ENCODE peak calls at places on chromosome X, in four cellular contexts. F is adrenal gland, I is thoracic aorta, E is PC-3. W is an unnamed sample.

GRCh38 chrX:154325541-154325940 is 29.9 kb downstream of the TKTL1 start:
- DNase-seq in I (no peak), E (no peak), F (no peak), W (no peak)

GRCh38 chrX:33434256-33435092 is 223.1 kb upstream of the DMD start:
- DNase-seq in E (peak; percentile 66), F (peak; percentile 31), I (peak; percentile 3), W (peak; percentile 59)

GRCh38 chrX:38651625-38652601 is 90.6 kb downstream of the TSPAN7 start:
- DNase-seq in I (no peak), F (no peak), E (no peak), W (no peak)

GRCh38 chrX:51361251-51361650 is 28.6 kb downstream of the NUDT10 start:
- DNase-seq in F (no peak), E (no peak), I (no peak), W (no peak)

GRCh38 chrX:151801980-151802379 is 67.4 kb downstream of the CNGA2 start:
- DNase-seq in F (no peak), I (no peak), E (no peak), W (no peak)

GRCh38 chrX:19017271-19017670 is 33.4 kb upstream of the PHKA2 start:
- DNase-seq in I (no peak), F (no peak), E (peak; percentile 63), W (peak; percentile 20)

GRCh38 chrX:80021611-80022010 is 7.1 kb downstream of the TBX22 start:
- DNase-seq in I (no peak), E (no peak), F (no peak), W (no peak)

GRCh38 chrX:46599051-46599560 is 25.5 kb downstream of the CHST7 start:
- DNase-seq in I (no peak), F (no peak), E (peak; percentile 20), W (no peak)

GRCh38 chrX:9429767-9430166 is 35.1 kb upstream of the TBL1X start:
- DNase-seq in I (no peak), F (peak; percentile 69), E (no peak), W (no peak)

GRCh38 chrX:24080670-24081069 is 25.9 kb downstream of the EIF2S3 start:
- DNase-seq in E (no peak), I (no peak), F (no peak), W (no peak)

GRCh38 chrX:69280956-69281355 is 115.7 kb upstream of the PJA1 start:
- DNase-seq in E (peak; percentile 10), F (no peak), I (no peak), W (no peak)

GRCh38 chrX:71616672-71617529 is 1.4 kb downstream of the CXCR3 start:
- DNase-seq in F (no peak), E (no peak), I (no peak), W (peak; percentile 78)

GRCh38 chrX:48890934-48891401 is 6.6 kb downstream of the TIMM17B start:
- DNase-seq in I (no peak), F (no peak), E (no peak), W (no peak)

GRCh38 chrX:2609431-2610238 is 81.5 kb upstream of the CD99 start:
- DNase-seq in I (no peak), F (no peak), E (peak; percentile 16), W (peak; percentile 36)
- TF ChIP-seq CTCF in I (peak; percentile 17), F (no peak), E (no peak), W (no peak)

GRCh38 chrX:127552571-127552970 is 499.6 kb downstream of the ACTRT1 start:
- DNase-seq in E (no peak), I (no peak), F (no peak), W (no peak)
- H3K4me3 ChIP-seq in E (no peak overlapping the region), I (no peak overlapping the region), F (no peak overlapping the region), W (no peak overlapping the region)

GRCh38 chrX:110514498-110514897 is 155.8 kb downstream of the RTL9 start:
- DNase-seq in F (no peak), E (no peak), I (no peak), W (no peak)

GRCh38 chrX:110511238-110511637 is 152.6 kb downstream of the RTL9 start:
- DNase-seq in I (no peak), E (no peak), F (no peak), W (no peak)

GRCh38 chrX:110509778-110510510 is 151.3 kb downstream of the RTL9 start:
- DNase-seq in F (no peak), I (no peak), E (peak; percentile 5), W (no peak)

DNA sequence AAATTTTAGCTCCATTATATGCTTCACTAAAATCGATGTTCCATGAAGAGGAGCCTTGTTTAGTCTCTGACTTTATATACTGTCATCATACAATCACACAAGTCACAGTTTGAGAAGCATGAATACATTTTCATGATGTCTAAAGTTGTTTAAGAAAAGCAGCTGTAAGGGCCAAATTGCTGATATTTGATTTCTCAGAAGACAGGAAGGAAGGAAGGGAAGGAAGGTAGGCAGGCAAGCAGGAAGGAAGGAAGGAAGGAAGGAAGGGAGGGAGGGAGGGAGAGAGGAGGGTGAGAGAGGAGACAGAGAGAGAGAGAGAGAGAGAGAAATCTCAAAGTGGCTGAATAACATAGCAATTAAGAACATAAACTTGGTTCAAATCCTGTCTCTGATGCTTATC is 153.7 kb downstream of the RTL9 start:
- DNase-seq in E (no peak), I (no peak), F (no peak), W (no peak)
- H3K27me3 ChIP-seq in E (no peaks in the 10 kb centered on the region), I (no peaks in the 10 kb centered on the region), F (peaks cover 24% of the 10 kb centered on the region), W (no peaks in the 10 kb centered on the region)

GRCh38 chrX:84188320-84188834 is 378 bp upstream of the RPS6KA6 start:
- DNase-seq in F (peak; percentile 43), I (no peak), E (peak; percentile 61), W (peak; percentile 53)
- TF ChIP-seq CTCF in F (no peak), I (no peak), E (no peak), W (no peak)

DNA sequence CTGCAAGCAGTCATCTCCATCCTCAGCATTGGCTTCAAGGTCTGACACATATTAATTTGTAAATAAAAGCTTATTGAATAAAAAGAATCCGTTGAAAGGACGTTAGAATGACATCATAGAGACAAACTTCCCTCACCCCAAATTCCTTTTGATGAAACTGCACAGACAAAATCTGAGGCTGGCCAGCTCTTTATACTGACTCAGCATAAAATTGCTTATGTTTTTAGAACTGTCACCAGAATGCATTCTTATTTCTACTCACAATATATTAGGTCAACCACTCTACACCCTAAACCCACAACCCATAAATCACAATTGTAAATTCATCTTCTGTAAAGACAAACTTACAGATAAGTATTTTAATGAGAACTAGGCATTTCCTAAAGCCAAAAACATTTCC is 359.2 kb upstream of the TEX13C start:
- DNase-seq in I (no peak), E (no peak), F (no peak), W (no peak)
- H3K4me3 ChIP-seq in I (no peak overlapping the region), E (no peak overlapping the region), F (no peak overlapping the region), W (no peak overlapping the region)

GRCh38 chrX:14920196-14920595 is 47.0 kb downstream of the MOSPD2 start:
- DNase-seq in F (no peak), E (no peak), I (no peak), W (no peak)

GRCh38 chrX:14915596-14915995 is 42.4 kb downstream of the MOSPD2 start:
- DNase-seq in E (peak; percentile 28), I (no peak), F (no peak), W (no peak)

GRCh38 chrX:14919421-14919820 is 46.2 kb downstream of the MOSPD2 start:
- DNase-seq in F (no peak), E (no peak), I (no peak), W (no peak)

GRCh38 chrX:14913241-14913640 is 40.0 kb downstream of the MOSPD2 start:
- DNase-seq in F (no peak), E (peak; percentile 3), I (no peak), W (no peak)

DNA sequence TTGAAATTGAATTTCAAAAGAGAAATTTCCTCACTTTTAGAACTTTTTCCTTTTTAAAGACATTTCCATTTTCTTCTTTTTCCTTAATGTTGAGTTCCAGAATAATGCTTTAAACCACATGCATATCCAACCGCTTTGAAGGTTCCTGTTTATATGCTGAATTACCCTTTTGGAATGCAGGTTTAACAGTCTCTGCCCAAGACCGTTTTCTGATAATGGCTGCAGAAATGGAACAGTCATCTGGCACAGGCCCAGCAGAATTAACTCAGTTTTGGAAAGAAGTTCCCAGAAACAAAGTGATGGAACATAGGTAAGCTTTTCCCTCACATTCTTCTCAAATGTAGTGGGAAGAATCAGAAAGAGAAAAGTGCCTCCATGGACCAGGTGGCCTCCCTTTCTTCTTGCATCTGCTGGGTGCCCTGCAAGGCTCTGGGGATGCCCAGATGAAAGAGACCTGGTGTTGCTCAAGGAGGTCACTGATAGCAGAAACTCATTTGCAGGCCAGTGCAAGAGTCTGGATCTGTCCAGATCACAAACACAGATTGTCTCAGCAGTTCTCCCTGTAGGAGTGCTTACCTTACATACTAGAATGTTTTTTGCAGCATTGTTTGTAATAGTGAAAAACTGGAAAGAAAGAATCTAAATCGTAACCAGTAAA is 42.9 kb downstream of the MOSPD2 start:
- DNase-seq in E (peak; percentile 68), I (no peak), F (no peak), W (no peak)
- H3K27me3 ChIP-seq in E (no peaks in the 10 kb centered on the region), I (no peaks in the 10 kb centered on the region), F (no peaks in the 10 kb centered on the region), W (no peaks in the 10 kb centered on the region)

DNA sequence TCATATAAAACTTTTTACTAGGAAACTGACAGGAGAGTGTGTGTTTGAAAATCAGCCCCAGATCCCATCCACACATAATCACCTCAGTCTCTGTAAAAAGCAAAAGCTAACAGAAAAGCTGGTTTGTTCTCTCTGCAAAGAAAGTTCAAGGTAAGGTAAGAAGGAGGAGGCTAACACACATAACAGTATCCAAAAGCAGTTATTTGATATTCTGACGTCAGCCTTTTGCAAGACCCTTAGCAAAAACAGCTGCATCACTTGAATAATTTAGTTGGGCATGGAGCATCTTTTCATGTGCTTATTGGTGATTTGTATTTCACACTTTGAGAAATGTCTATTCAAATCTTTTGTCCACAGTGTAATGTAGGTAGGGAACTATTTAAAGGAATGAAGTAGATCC is 5.5 kb downstream of the TCEAL9 start:
- DNase-seq in F (no peak), E (no peak), I (no peak), W (no peak)
- TF ChIP-seq CTCF in F (no peak), E (no peak), I (no peak), W (no peak)

DNA sequence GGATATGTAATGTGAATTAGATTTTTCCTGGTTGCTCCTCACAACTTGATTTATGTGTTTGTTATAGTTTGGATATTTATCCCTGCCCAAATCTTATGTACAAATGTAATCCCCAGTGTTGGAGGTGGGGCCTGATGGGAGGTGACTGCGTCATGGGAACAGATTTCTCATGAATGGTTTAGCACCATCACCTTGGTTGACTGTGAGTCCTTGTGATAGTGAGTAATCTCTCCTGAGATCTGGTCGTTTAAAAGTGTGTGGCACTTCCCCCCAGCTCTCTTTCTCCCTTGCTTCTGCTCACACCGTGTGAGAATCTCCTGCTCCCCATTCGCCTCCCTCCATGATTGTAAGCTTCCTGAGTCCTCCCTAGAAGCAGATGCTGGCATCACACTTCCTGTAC is 2.2 kb downstream of the MID2 start:
- DNase-seq in F (no peak), E (no peak), I (no peak), W (no peak)
- H3K4me3 ChIP-seq in F (peak overlapping the region; percentile 69), E (peak overlapping the region; percentile 82), I (peak overlapping the region; percentile 74), W (no peak overlapping the region)

GRCh38 chrX:12648995-12649394 is 142.2 kb upstream of the PRPS2 start:
- DNase-seq in I (no peak), E (no peak), F (no peak), W (no peak)

GRCh38 chrX:12647230-12647629 is 144.0 kb upstream of the PRPS2 start:
- DNase-seq in F (no peak), I (no peak), E (no peak), W (no peak)
- H3K27me3 ChIP-seq in F (peaks cover 11% of the 10 kb centered on the region), I (no peaks in the 10 kb centered on the region), E (no peaks in the 10 kb centered on the region), W (no peaks in the 10 kb centered on the region)

W was measured in colonic mucosa.